ENCODE peak calls at places on chromosomes 16 and 17, in ten cellular contexts. V is tibial nerve, D is heart left ventricle, C is A549, H is body of pancreas, M is ovary, S is adrenal gland, E is IMR-90, W is uterus, Q is breast epithelium. B is an unnamed sample.

GRCh38 chr17:63571632-63572310 is 21.5 kb downstream of the DCAF7 start:
- DNase-seq in V (no peak), Q (no peak), E (peak; percentile 93), S (no peak), C (no peak), H (no peak), M (no peak), W (no peak), D (no peak), B (no peak)

GRCh38 chr16:2475413-2476344 is 752 bp downstream of the TBC1D24 start:
- DNase-seq in V (no peak), C (peak; percentile 21), Q (no peak), H (peak; percentile 67), W (no peak), S (no peak), E (no peak), M (no peak), D (no peak), B (no peak)

GRCh38 chr16:27317320-27317719 is 3.5 kb downstream of the IL4R start:
- DNase-seq in E (no peak), M (no peak), S (no peak), Q (peak; percentile 59), W (peak; percentile 14), D (no peak), C (no peak), H (no peak), V (no peak), B (no peak)

GRCh38 chr17:69323806-69324205 is 3.1 kb downstream of the ABCA5 start:
- DNase-seq in D (no peak), C (no peak), H (no peak), S (no peak), M (no peak), W (no peak), V (no peak), Q (no peak), E (no peak), B (no peak)

GRCh38 chr16:55562936-55563335 is 3.5 kb upstream of the CAPNS2 start:
- DNase-seq in M (no peak), D (no peak), C (no peak), E (peak; percentile 43), V (no peak), Q (no peak), S (no peak), H (no peak), W (no peak), B (no peak)

GRCh38 chr16:58614212-58614611 is 15.4 kb downstream of the CNOT1 start:
- DNase-seq in D (no peak), H (no peak), E (peak; percentile 69), Q (no peak), C (no peak), W (no peak), V (no peak), S (no peak), M (no peak), B (no peak)

GRCh38 chr16:52709286-52709685 is 162.3 kb upstream of the TOX3 start:
- DNase-seq in H (no peak), D (no peak), M (no peak), S (no peak), C (no peak), E (no peak), W (no peak), Q (no peak), V (no peak), B (peak; percentile 31)

GRCh38 chr16:88449267-88449561 is 3.9 kb upstream of the ZFPM1 start:
- DNase-seq in W (no peak), H (no peak), V (no peak), E (no peak), D (no peak), S (no peak), M (no peak), Q (no peak), C (no peak), B (no peak)

GRCh38 chr17:57674894-57675293 is 70.2 kb downstream of the CCDC182 start:
- DNase-seq in C (no peak), W (no peak), M (no peak), D (peak; percentile 5), E (no peak), Q (no peak), H (no peak), V (no peak), S (peak; percentile 20), B (no peak)

GRCh38 chr17:83198366-83199341 is 119.2 kb downstream of the METRNL start:
- DNase-seq in E (no peak), D (no peak), M (no peak), V (peak; percentile 4), W (no peak), H (peak; percentile 2), S (no peak), C (no peak), Q (peak; percentile 17), B (no peak)

GRCh38 chr17:8788998-8789397 is 10.2 kb downstream of the MFSD6L start:
- DNase-seq in D (no peak), V (no peak), Q (no peak), H (no peak), W (no peak), C (no peak), E (no peak), M (no peak), S (no peak), B (peak; percentile 10)

GRCh38 chr17:48587276-48588073 is 2.6 kb downstream of the HOXB3 start:
- DNase-seq in H (no peak), V (no peak), S (no peak), E (peak; percentile 82), W (no peak), M (no peak), Q (no peak), D (no peak), C (no peak), B (no peak)

GRCh38 chr16:67773569-67774456 is 32.5 kb downstream of the RANBP10 start:
- DNase-seq in M (peak; percentile 44), D (no peak), C (no peak), W (no peak), V (no peak), H (no peak), Q (no peak), S (peak; percentile 50), E (peak; percentile 23), B (no peak)

GRCh38 chr17:68053237-68054030 is 17.9 kb downstream of the KPNA2 start:
- DNase-seq in Q (no peak), D (peak; percentile 55), S (peak; percentile 20), V (peak; percentile 38), M (no peak), E (peak; percentile 84), H (peak; percentile 20), W (peak; percentile 59), C (no peak), B (no peak)

GRCh38 chr16:58264961-58265479 is 29.8 kb downstream of the PRSS54 start:
- DNase-seq in H (no peak), E (peak; percentile 84), C (peak; percentile 44), S (peak; percentile 70), M (no peak), V (no peak), W (no peak), D (no peak), Q (peak; percentile 65), B (no peak)

GRCh38 chr17:50541402-50541915 is 5.5 kb upstream of the SPATA20 start:
- DNase-seq in H (no peak), D (no peak), V (no peak), M (no peak), Q (no peak), S (no peak), E (no peak), C (no peak), W (no peak), B (no peak)
- TF ChIP-seq CTCF in H (no peak), D (no peak), V (no peak), M (no peak), Q (no peak), S (no peak), E (no peak), C (no peak), W (no peak), B (no peak)

DNA sequence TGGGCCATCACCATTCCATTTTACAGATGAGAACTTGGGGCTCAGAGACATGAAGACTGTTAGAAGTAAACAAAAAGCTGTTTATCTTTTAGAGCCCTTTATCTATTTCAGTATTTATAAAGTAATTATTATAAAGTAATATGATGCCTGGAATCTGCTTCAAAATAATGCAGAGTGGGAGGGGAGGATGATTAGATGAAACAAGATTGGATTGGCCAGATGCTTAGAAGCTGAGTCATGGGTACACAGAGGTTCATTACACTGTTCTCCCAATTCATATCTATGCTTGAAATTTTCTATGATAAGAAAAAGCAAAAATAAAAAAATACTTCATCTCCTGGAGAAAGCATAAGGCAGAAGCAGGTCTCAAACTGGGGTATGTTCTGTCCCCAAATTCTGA is 29.4 kb downstream of the TOM1L2 start:
- DNase-seq in M (no peak), W (no peak), V (no peak), E (peak; percentile 62), C (no peak), D (no peak), H (no peak), S (no peak), Q (no peak), B (no peak)
- H3K4me1 ChIP-seq in M (peaks cover 27% of the 10 kb centered on the region), W (peaks cover 6% of the 10 kb centered on the region), V (peaks cover 47% of the 10 kb centered on the region), E (peaks cover 41% of the 10 kb centered on the region), C (peaks cover 57% of the 10 kb centered on the region), D (peaks cover 53% of the 10 kb centered on the region), H (peaks cover 32% of the 10 kb centered on the region), S (peaks cover 40% of the 10 kb centered on the region), Q (no peaks in the 10 kb centered on the region), B (peaks cover 76% of the 10 kb centered on the region)

DNA sequence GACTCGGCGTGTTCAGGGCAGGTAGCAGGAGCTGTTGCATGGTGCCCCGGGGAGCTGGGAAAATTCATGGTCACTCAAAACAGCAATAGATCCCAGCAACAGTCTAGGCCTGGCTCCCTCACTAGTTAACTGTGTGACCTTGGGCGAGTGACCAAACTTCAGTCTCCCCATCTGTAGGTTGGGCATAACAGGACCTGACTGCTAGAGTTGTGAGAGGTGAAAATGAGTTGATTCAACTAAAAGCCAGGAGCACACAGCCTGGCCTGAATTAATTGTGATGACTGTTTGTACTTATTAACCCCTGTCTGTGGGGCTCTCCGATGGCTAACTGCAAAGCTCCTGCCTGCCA is 306.9 kb downstream of the SOX9 start:
- DNase-seq in H (no peak), C (no peak), E (no peak), S (no peak), M (no peak), V (no peak), Q (no peak), D (no peak), W (no peak), B (no peak)
- TF ChIP-seq POLR2A in H (no peak), C (no peak), E (no peak), S (no peak), M (no peak), V (no peak), Q (no peak), D (no peak), W (no peak), B (no peak)

DNA sequence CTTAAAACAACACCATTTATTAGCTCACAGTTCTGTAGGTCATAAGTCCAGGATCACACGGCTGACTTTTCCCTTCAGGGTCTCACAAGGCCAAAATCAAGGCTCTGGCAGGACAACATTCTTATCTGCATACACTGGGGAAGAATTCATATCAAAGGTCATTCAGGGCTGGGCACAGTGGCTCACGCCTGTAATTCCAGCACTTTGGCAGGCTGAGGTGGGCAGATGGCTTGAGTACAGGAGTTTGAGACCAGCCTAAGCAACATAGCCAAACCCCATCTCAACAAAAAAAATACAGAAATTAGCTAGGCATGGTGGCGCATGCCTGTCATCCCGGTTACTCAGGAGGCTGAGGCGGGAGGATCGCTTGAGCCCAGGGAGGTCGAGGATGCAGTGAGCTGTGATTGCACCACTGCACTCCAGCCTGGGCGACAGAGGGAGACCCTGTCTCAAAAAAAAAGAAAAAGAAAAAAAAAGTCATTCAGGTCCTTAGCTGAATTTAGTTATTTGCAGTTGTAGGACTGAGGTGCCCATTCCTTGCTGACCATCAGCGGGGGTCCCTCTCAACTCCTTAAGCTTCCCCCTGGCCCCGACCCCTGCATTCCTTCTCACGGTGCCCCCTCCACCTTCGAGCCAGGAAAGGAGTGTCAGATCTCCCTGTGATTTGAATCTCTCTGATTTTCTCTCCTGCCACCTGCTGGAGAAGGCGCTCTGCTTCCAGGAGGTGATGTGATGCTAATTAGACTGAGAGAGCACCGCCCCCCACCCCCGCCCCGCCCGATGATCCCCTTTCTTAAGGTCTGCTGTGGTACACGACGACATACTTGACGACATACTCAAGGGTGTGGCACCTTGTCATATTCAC is 91.8 kb upstream of the CLEC18A start:
- DNase-seq in S (peak; percentile 63), V (peak; percentile 28), Q (no peak), C (peak; percentile 57), D (peak; percentile 47), M (no peak), E (no peak), W (no peak), H (peak; percentile 82), B (no peak)
- TF ChIP-seq CTCF in S (no peak), V (peak; percentile 14), Q (no peak), C (peak; percentile 64), D (peak; percentile 40), M (no peak), E (peak; percentile 18), W (no peak), H (peak; percentile 55), B (peak; percentile 49)